ENCODE peak calls at places on chromosomes 13 and 19, in ten cellular contexts. One of them, this sample, is unnamed.

GRCh38 chr13:35978607-35979316 is 152.4 kb downstream of the DCLK1 start:
- DNase-seq in progenitor cell of endocrine pancreas: peak; percentile 31
- DNase-seq in MV-4-11: peak; percentile 35
- DNase-seq in ecto neural progenitor cell: no peak
- DNase-seq in DMS153: no peak
- DNase-seq in iPS-NIHi11: peak; percentile 59
- DNase-seq in GDM1: peak; percentile 34
- DNase-seq in activated naive CD8-positive, alpha-beta T cell treated with anti-CD3 and anti-CD28 coated beads, Interleukin-2, amount 50 U/mL, for 24 hours: peak; percentile 16
- DNase-seq in memory B cell: no peak
- DNase-seq in ACHN: peak; percentile 62
- DNase-seq in this sample: peak; percentile 50

GRCh38 chr19:18282788-18283141 is 1.3 kb upstream of the JUND start:
- DNase-seq in progenitor cell of endocrine pancreas: no peak
- DNase-seq in MV-4-11: peak; percentile 29
- DNase-seq in ecto neural progenitor cell: no peak
- DNase-seq in DMS153: no peak
- DNase-seq in iPS-NIHi11: no peak
- DNase-seq in GDM1: no peak
- DNase-seq in activated naive CD8-positive, alpha-beta T cell treated with anti-CD3 and anti-CD28 coated beads, Interleukin-2, amount 50 U/mL, for 24 hours: no peak
- DNase-seq in memory B cell: no peak
- DNase-seq in ACHN: no peak
- DNase-seq in this sample: no peak

GRCh38 chr13:98893361-98893760 is 84.5 kb downstream of the DOCK9 start:
- DNase-seq in progenitor cell of endocrine pancreas: no peak
- DNase-seq in MV-4-11: no peak
- DNase-seq in ecto neural progenitor cell: no peak
- DNase-seq in DMS153: no peak
- DNase-seq in iPS-NIHi11: no peak
- DNase-seq in GDM1: no peak
- DNase-seq in activated naive CD8-positive, alpha-beta T cell treated with anti-CD3 and anti-CD28 coated beads, Interleukin-2, amount 50 U/mL, for 24 hours: no peak
- DNase-seq in memory B cell: no peak
- DNase-seq in ACHN: no peak
- DNase-seq in this sample: no peak

GRCh38 chr19:38921420-38922274 is 8.9 kb downstream of the SARS2 start:
- DNase-seq in progenitor cell of endocrine pancreas: no peak
- DNase-seq in MV-4-11: no peak
- DNase-seq in ecto neural progenitor cell: no peak
- DNase-seq in DMS153: no peak
- DNase-seq in iPS-NIHi11: no peak
- DNase-seq in GDM1: no peak
- DNase-seq in activated naive CD8-positive, alpha-beta T cell treated with anti-CD3 and anti-CD28 coated beads, Interleukin-2, amount 50 U/mL, for 24 hours: no peak
- DNase-seq in memory B cell: no peak
- DNase-seq in ACHN: no peak
- DNase-seq in this sample: no peak

GRCh38 chr13:77554079-77554478 is 18.6 kb downstream of the SCEL start:
- DNase-seq in progenitor cell of endocrine pancreas: no peak
- DNase-seq in MV-4-11: no peak
- DNase-seq in ecto neural progenitor cell: no peak
- DNase-seq in DMS153: no peak
- DNase-seq in iPS-NIHi11: peak; percentile 18
- DNase-seq in GDM1: no peak
- DNase-seq in activated naive CD8-positive, alpha-beta T cell treated with anti-CD3 and anti-CD28 coated beads, Interleukin-2, amount 50 U/mL, for 24 hours: no peak
- DNase-seq in memory B cell: no peak
- DNase-seq in ACHN: peak; percentile 36
- DNase-seq in this sample: no peak

GRCh38 chr13:96769874-96770273 is 224.4 kb downstream of the OXGR1 start:
- DNase-seq in progenitor cell of endocrine pancreas: no peak
- DNase-seq in MV-4-11: no peak
- DNase-seq in ecto neural progenitor cell: no peak
- DNase-seq in DMS153: peak; percentile 13
- DNase-seq in iPS-NIHi11: no peak
- DNase-seq in GDM1: no peak
- DNase-seq in activated naive CD8-positive, alpha-beta T cell treated with anti-CD3 and anti-CD28 coated beads, Interleukin-2, amount 50 U/mL, for 24 hours: no peak
- DNase-seq in memory B cell: no peak
- DNase-seq in ACHN: no peak
- DNase-seq in this sample: no peak

GRCh38 chr13:67299731-67300130 is 69.6 kb upstream of the PCDH9 start:
- DNase-seq in progenitor cell of endocrine pancreas: no peak
- DNase-seq in MV-4-11: no peak
- DNase-seq in ecto neural progenitor cell: no peak
- DNase-seq in DMS153: no peak
- DNase-seq in iPS-NIHi11: no peak
- DNase-seq in GDM1: no peak
- DNase-seq in activated naive CD8-positive, alpha-beta T cell treated with anti-CD3 and anti-CD28 coated beads, Interleukin-2, amount 50 U/mL, for 24 hours: no peak
- DNase-seq in memory B cell: no peak
- DNase-seq in ACHN: no peak
- DNase-seq in this sample: no peak

GRCh38 chr13:20573186-20573585 is 6.2 kb downstream of the IFT88 start:
- DNase-seq in progenitor cell of endocrine pancreas: no peak
- DNase-seq in MV-4-11: no peak
- DNase-seq in ecto neural progenitor cell: no peak
- DNase-seq in DMS153: no peak
- DNase-seq in iPS-NIHi11: no peak
- DNase-seq in GDM1: no peak
- DNase-seq in activated naive CD8-positive, alpha-beta T cell treated with anti-CD3 and anti-CD28 coated beads, Interleukin-2, amount 50 U/mL, for 24 hours: no peak
- DNase-seq in memory B cell: no peak
- DNase-seq in ACHN: no peak
- DNase-seq in this sample: no peak

GRCh38 chr19:44753932-44754742 is 5.6 kb downstream of the BCL3 start:
- DNase-seq in progenitor cell of endocrine pancreas: no peak
- DNase-seq in MV-4-11: peak; percentile 81
- DNase-seq in ecto neural progenitor cell: no peak
- DNase-seq in DMS153: peak; percentile 68
- DNase-seq in iPS-NIHi11: peak; percentile 79
- DNase-seq in GDM1: peak; percentile 64
- DNase-seq in activated naive CD8-positive, alpha-beta T cell treated with anti-CD3 and anti-CD28 coated beads, Interleukin-2, amount 50 U/mL, for 24 hours: peak; percentile 88
- DNase-seq in memory B cell: peak; percentile 50
- DNase-seq in ACHN: peak; percentile 83
- DNase-seq in this sample: peak; percentile 92

GRCh38 chr13:95462801-95463200 is 89.7 kb upstream of the CLDN10 start:
- DNase-seq in progenitor cell of endocrine pancreas: no peak
- DNase-seq in MV-4-11: no peak
- DNase-seq in ecto neural progenitor cell: no peak
- DNase-seq in DMS153: no peak
- DNase-seq in iPS-NIHi11: no peak
- DNase-seq in GDM1: no peak
- DNase-seq in activated naive CD8-positive, alpha-beta T cell treated with anti-CD3 and anti-CD28 coated beads, Interleukin-2, amount 50 U/mL, for 24 hours: no peak
- DNase-seq in memory B cell: no peak
- DNase-seq in ACHN: no peak
- DNase-seq in this sample: no peak

GRCh38 chr13:35514166-35514565 is 37.7 kb upstream of the MAB21L1 start:
- DNase-seq in progenitor cell of endocrine pancreas: no peak
- DNase-seq in MV-4-11: no peak
- DNase-seq in ecto neural progenitor cell: no peak
- DNase-seq in DMS153: no peak
- DNase-seq in iPS-NIHi11: no peak
- DNase-seq in GDM1: no peak
- DNase-seq in activated naive CD8-positive, alpha-beta T cell treated with anti-CD3 and anti-CD28 coated beads, Interleukin-2, amount 50 U/mL, for 24 hours: no peak
- DNase-seq in memory B cell: no peak
- DNase-seq in ACHN: no peak
- DNase-seq in this sample: no peak

GRCh38 chr13:23212621-23213020 is 31.8 kb downstream of the SGCG start:
- DNase-seq in progenitor cell of endocrine pancreas: no peak
- DNase-seq in MV-4-11: no peak
- DNase-seq in ecto neural progenitor cell: no peak
- DNase-seq in DMS153: no peak
- DNase-seq in iPS-NIHi11: no peak
- DNase-seq in GDM1: no peak
- DNase-seq in activated naive CD8-positive, alpha-beta T cell treated with anti-CD3 and anti-CD28 coated beads, Interleukin-2, amount 50 U/mL, for 24 hours: no peak
- DNase-seq in memory B cell: no peak
- DNase-seq in ACHN: no peak
- DNase-seq in this sample: no peak

GRCh38 chr19:49637865-49638350 is 2.0 kb downstream of the RRAS start:
- DNase-seq in progenitor cell of endocrine pancreas: no peak
- DNase-seq in MV-4-11: no peak
- DNase-seq in ecto neural progenitor cell: peak; percentile 80
- DNase-seq in DMS153: no peak
- DNase-seq in iPS-NIHi11: peak; percentile 65
- DNase-seq in GDM1: no peak
- DNase-seq in activated naive CD8-positive, alpha-beta T cell treated with anti-CD3 and anti-CD28 coated beads, Interleukin-2, amount 50 U/mL, for 24 hours: no peak
- DNase-seq in memory B cell: no peak
- DNase-seq in ACHN: peak; percentile 77
- DNase-seq in this sample: peak; percentile 87

GRCh38 chr13:94710881-94711560 is 1.3 kb downstream of the SOX21 start:
- DNase-seq in progenitor cell of endocrine pancreas: peak; percentile 36
- DNase-seq in MV-4-11: no peak
- DNase-seq in ecto neural progenitor cell: peak; percentile 75
- DNase-seq in DMS153: peak; percentile 70
- DNase-seq in iPS-NIHi11: peak; percentile 73
- DNase-seq in GDM1: no peak
- DNase-seq in activated naive CD8-positive, alpha-beta T cell treated with anti-CD3 and anti-CD28 coated beads, Interleukin-2, amount 50 U/mL, for 24 hours: peak; percentile 30
- DNase-seq in memory B cell: no peak
- DNase-seq in ACHN: no peak
- DNase-seq in this sample: no peak

This sample was measured in RPMI7951.